ENCODE peak calls at places on chromosomes 1 and 21, in six cellular contexts. V, Z, J, T, M and Q are unnamed samples.

GRCh38 chr1:198663996-198664789 is 25.4 kb downstream of the PTPRC start:
- DNase-seq in Z (no peak), M (no peak), J (no peak), V (no peak), T (no peak), Q (no peak)

GRCh38 chr1:47998396-47998990 is 1.3 kb upstream of the TRABD2B start:
- DNase-seq in J (no peak), T (no peak), M (no peak), Z (no peak), V (no peak), Q (no peak)

GRCh38 chr21:42361286-42361685 is 5.0 kb downstream of the TFF1 start:
- DNase-seq in J (no peak), Z (no peak), M (no peak), V (no peak), T (no peak), Q (no peak)

GRCh38 chr1:188240772-188241406 is 1412.1 kb downstream of the PLA2G4A start:
- DNase-seq in Z (no peak), J (no peak), M (no peak), T (no peak), V (no peak), Q (no peak)

GRCh38 chr1:55313903-55314302 is 98.7 kb upstream of the USP24 start:
- DNase-seq in J (no peak), V (no peak), T (no peak), M (no peak), Z (no peak), Q (no peak)

GRCh38 chr1:154611150-154611865 is 3.3 kb upstream of the ADAR start:
- DNase-seq in M (no peak), Z (no peak), T (no peak), V (no peak), J (no peak), Q (no peak)

GRCh38 chr1:167127661-167128060 is 33.8 kb downstream of the STYXL2 start:
- DNase-seq in Z (no peak), T (no peak), V (no peak), J (no peak), M (no peak), Q (no peak)

GRCh38 chr1:226762055-226762454 is 23.0 kb upstream of the ITPKB start:
- DNase-seq in M (no peak), V (no peak), J (no peak), T (no peak), Z (no peak), Q (no peak)

GRCh38 chr1:9388628-9389184 is 96.0 kb downstream of the SPSB1 start:
- DNase-seq in V (peak; percentile 39), J (no peak), T (peak; percentile 52), M (no peak), Z (no peak), Q (no peak)

GRCh38 chr1:155858805-155859233 is 548 bp upstream of the SYT11 start:
- DNase-seq in V (peak; percentile 16), J (peak; percentile 4), M (no peak), T (peak; percentile 25), Z (no peak), Q (no peak)

GRCh38 chr1:24955161-24955560 is 25.1 kb upstream of the RUNX3 start:
- DNase-seq in J (peak; percentile 76), M (no peak), V (no peak), Z (peak; percentile 11), T (no peak), Q (no peak)

GRCh38 chr1:239170828-239171227 is 215.5 kb upstream of the CHRM3 start:
- DNase-seq in J (no peak), M (no peak), V (no peak), T (no peak), Z (no peak), Q (no peak)

GRCh38 chr1:32335619-32335950 is 448 bp downstream of the MARCKSL1 start:
- DNase-seq in J (no peak), Z (no peak), V (no peak), T (no peak), M (no peak), Q (no peak)

GRCh38 chr1:241021286-241021685 is 335.7 kb downstream of the RGS7 start:
- DNase-seq in M (no peak), V (no peak), Z (no peak), J (no peak), T (no peak), Q (no peak)

GRCh38 chr1:160674415-160674814 is 27.6 kb upstream of the SLAMF1 start:
- DNase-seq in T (no peak), M (no peak), V (peak; percentile 68), J (no peak), Z (no peak), Q (no peak)

GRCh38 chr1:200869753-200870391 is 2.9 kb upstream of the GPR25 start:
- DNase-seq in M (no peak), V (no peak), J (no peak), T (no peak), Z (no peak), Q (no peak)

GRCh38 chr1:64019818-64020217 is 183.6 kb upstream of the UBE2U start:
- DNase-seq in J (peak; percentile 70), T (no peak), V (peak; percentile 18), Z (no peak), M (no peak), Q (no peak)

GRCh38 chr1:7010534-7011200 is 225.4 kb downstream of the CAMTA1 start:
- DNase-seq in M (no peak), J (no peak), T (no peak), Z (no peak), V (no peak), Q (no peak)

GRCh38 chr1:116099379-116099778 is 11.8 kb upstream of the MAB21L3 start:
- DNase-seq in T (no peak), M (no peak), Z (no peak), J (no peak), V (no peak), Q (no peak)

DNA sequence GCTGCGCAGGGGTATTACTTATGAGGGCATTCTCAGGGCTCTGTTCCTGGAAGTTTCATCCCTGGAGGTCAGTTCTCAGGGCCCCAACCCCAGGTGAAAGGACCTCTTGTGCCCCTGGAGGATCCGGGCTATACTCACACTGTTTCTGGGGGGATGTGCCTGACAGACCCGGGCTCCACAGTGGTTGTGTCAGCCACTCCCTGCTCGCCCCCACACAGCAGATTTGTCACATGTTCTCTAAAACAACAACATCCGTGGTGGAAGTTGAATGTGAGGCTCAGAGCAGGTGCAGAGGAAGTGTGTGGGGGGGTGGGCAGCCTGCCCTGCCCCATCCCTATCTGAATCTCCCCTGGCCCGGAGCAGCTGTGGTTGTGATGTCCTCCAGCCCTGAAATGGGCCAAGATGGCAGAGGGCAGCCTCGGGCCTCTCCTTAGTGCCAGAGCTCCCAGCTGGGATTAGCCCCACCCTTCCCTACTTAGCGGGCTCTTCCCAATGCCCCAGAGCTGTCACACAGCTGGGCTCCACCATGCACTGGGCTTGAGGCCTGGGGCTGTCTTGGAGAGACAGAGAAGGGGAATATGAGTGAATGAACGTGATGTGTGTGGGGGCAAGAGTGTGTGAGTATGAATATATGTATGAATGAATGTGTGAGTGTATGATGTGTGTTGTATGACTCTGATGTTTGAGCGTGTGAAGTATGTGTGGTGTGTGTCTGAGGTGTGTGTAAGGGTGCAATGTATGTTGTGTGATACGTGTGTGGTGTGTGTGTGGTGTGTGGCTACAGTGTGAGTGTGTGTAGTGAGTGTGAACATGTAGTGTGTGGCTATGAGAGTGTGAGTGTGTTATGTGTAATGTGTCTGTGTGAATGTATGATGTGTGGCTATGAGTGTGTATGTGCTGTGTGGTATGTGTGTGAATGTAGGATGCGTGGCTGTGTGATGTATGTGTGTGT is 1.5 kb upstream of the FCMR start:
- DNase-seq in M (peak; percentile 63), T (no peak), J (no peak), Z (no peak), V (peak; percentile 67), Q (no peak)
- H3K4me3 ChIP-seq in M (peak overlapping the region; percentile 99), T (no peak overlapping the region), J (no peak overlapping the region), Z (no peak overlapping the region), V (no peak overlapping the region), Q (no peak overlapping the region)

DNA sequence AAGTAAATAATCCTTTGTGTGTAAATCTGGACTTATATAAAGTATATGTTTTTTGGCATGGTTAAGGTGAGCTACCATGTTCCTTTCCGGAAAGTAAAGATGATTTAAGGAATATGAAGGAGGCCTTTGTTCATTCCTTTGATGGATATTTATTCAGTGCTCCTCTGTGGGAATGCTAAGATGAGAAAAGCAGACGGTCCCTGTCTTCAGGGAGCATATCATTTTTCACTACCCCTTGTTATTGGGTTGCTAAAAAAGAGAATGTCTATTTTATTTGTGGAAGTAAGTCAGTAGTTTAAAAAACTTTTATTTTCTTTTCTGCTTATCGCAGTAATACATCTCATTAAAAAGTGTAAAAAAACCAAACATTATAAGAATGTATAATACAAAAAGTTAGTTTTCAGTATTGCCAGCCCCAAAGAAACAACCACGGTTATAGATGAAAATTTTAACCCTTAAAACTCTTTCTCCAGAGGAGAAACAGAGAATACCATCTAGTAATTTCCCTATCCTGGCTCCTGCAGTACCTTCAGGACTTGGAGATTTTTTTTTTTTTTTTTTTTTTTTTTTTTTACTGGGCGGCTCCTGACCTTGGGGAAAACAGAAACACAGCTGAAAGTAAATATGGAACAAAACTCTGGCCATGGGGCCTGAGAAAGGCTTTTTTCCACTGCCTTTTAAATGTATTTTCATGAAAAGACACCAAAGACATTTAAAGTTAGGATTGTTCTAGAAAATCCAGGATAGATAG is 35.3 kb upstream of the CNN3 start:
- DNase-seq in T (no peak), M (no peak), V (no peak), Z (no peak), J (no peak), Q (no peak)
- H3K4me3 ChIP-seq in T (peak overlapping the region; percentile 56), M (peak overlapping the region; percentile 64), V (peak overlapping the region; percentile 50), Z (peak overlapping the region; percentile 51), J (no peak overlapping the region), Q (peak overlapping the region; percentile 21)

DNA sequence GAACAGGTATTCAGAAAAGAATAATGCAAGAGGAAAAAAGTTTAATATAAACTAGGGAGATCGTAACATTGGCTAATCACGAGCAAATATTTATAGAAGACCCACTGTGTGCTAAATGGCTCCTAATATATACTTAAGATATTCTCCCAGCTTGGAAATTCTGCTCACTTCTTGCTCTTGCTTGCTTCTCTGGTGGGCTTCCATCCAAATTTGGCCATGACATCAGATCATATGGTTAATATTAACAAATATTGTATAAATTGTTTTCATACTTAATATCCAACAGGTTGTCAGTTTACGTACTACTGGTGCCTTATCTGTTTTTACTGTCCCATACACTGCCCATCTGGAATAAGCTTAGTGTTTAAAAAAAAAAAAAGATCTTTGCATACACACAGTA is 1.1 kb downstream of the COX20 start:
- DNase-seq in V (no peak), M (no peak), T (no peak), J (no peak), Z (no peak), Q (no peak)
- H3K4me3 ChIP-seq in V (peak overlapping the region; percentile 63), M (peak overlapping the region; percentile 84), T (peak overlapping the region; percentile 89), J (peak overlapping the region; percentile 74), Z (peak overlapping the region; percentile 65), Q (peak overlapping the region; percentile 69)

GRCh38 chr1:235933017-235933416 is 66.3 kb upstream of the LYST start:
- DNase-seq in Z (no peak), J (no peak), T (no peak), M (no peak), V (no peak), Q (no peak)
- H3K4me3 ChIP-seq in Z (no peak overlapping the region), J (no peak overlapping the region), T (no peak overlapping the region), M (no peak overlapping the region), V (no peak overlapping the region), Q (no peak overlapping the region)

DNA sequence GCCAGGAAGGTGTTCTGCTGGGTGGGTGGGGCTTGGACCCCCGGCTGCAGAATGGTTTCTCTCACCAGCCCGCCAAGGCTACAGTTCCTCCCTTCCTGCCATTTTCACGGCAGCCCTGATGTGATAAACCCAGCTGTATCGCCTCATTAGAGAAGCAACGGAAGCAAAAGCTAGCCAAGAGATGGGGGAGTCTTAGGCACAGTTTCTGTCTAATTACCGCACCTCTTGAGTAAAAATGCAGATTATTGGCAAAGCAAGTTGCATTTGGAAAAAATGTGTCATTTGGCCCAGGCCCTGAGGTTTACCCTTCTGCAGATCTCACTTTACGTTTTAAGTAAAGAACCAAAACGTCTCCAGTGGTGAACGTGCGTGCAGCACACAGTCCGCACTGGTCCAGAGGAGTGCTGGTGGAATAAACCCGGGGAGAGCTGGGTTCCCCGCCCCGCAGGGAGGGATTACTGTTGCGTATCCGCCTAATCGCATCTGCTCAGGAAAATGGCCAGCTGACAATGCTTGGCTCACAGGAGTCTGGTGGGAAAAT is 109.9 kb downstream of the GALNT2 start:
- DNase-seq in Z (no peak), J (no peak), T (peak; percentile 73), V (peak; percentile 39), M (no peak), Q (no peak)
- H3K4me3 ChIP-seq in Z (no peak overlapping the region), J (no peak overlapping the region), T (peak overlapping the region; percentile 40), V (peak overlapping the region; percentile 17), M (no peak overlapping the region), Q (peak overlapping the region; percentile 2)